ENCODE peak calls at places on chromosome 13, in four cellular contexts. V is left ventricle myocardium inferior; M is aorta; O is CD8-positive, alpha-beta T cell. T is an unnamed sample. For H3K9me3, the result is how much of the 10 kb centered on the place peaks cover.

GRCh38 chr13:49124693-49125304 is 95.3 kb upstream of the MLNR start:
- DNase-seq in V (no peak), M (no peak), O (no peak), T (no peak)

GRCh38 chr13:24747248-24748151 is 16.5 kb upstream of the RNF17 start:
- DNase-seq in V (no peak), M (no peak), O (no peak), T (no peak)

GRCh38 chr13:67353891-67354459 is 123.8 kb upstream of the PCDH9 start:
- DNase-seq in V (no peak), M (no peak), O (no peak), T (no peak)

GRCh38 chr13:41816057-41816456 is 144.9 kb downstream of the VWA8 start:
- DNase-seq in V (no peak), M (no peak), O (no peak), T (no peak)

GRCh38 chr13:91166714-91167511 is 180.6 kb upstream of the MIR17HG start:
- DNase-seq in V (no peak), M (no peak), O (no peak), T (no peak)

GRCh38 chr13:20492641-20493040 is 33.0 kb downstream of the CRYL1 start:
- DNase-seq in V (no peak), M (no peak), O (peak), T (no peak)

GRCh38 chr13:61531383-61532065 is 115.9 kb upstream of the PCDH20 start:
- DNase-seq in V (no peak), M (no peak), O (no peak), T (no peak)

GRCh38 chr13:52061587-52061986 is 37.1 kb downstream of the UTP14C start:
- DNase-seq in V (no peak), M (no peak), O (no peak), T (no peak)

GRCh38 chr13:40665061-40665753 is 1.2 kb downstream of the FOXO1 start:
- DNase-seq in V (peak), M (peak), O (peak), T (no peak)

GRCh38 chr13:27635256-27635655 is 13.6 kb downstream of the POLR1D start:
- DNase-seq in V (no peak), M (no peak), O (no peak), T (no peak)

GRCh38 chr13:101917833-101918755 is 465.6 kb downstream of the ITGBL1 start:
- DNase-seq in V (no peak), M (no peak), O (no peak), T (no peak)

GRCh38 chr13:106145070-106145469 is 390.4 kb downstream of the EFNB2 start:
- DNase-seq in V (no peak), M (no peak), O (no peak), T (no peak)

GRCh38 chr13:43780666-43781065 is 6.1 kb downstream of the ENOX1 start:
- DNase-seq in V (no peak), M (no peak), O (no peak), T (no peak)

GRCh38 chr13:57635541-57635940 is 4.0 kb downstream of the PCDH17 start:
- DNase-seq in V (no peak), M (no peak), O (no peak), T (no peak)

GRCh38 chr13:113584870-113585671 is 518 bp downstream of the TFDP1 start:
- DNase-seq in V (no peak), M (peak), O (no peak), T (no peak)

GRCh38 chr13:49938274-49938673 is 2.1 kb upstream of the SPRYD7 start:
- DNase-seq in V (no peak), M (no peak), O (no peak), T (no peak)

GRCh38 chr13:113848431-113849260 is 15.2 kb downstream of the GAS6 start:
- DNase-seq in V (no peak), M (no peak), O (no peak), T (no peak)

GRCh38 chr13:113398963-113399754 is 35.2 kb upstream of the GRTP1 start:
- DNase-seq in V (no peak), M (no peak), O (no peak), T (no peak)

GRCh38 chr13:71117920-71118319 is 749.1 kb downstream of the DACH1 start:
- DNase-seq in V (no peak), M (no peak), O (no peak), T (no peak)

GRCh38 chr13:35965226-35965927 is 165.8 kb downstream of the DCLK1 start:
- DNase-seq in V (no peak), M (no peak), O (no peak), T (no peak)

GRCh38 chr13:101346942-101347728 is 69.2 kb downstream of the NALCN start:
- DNase-seq in V (no peak), M (no peak), O (no peak), T (no peak)

GRCh38 chr13:19085876-19086275 is 95.7 kb downstream of the TUBA3C start:
- DNase-seq in V (no peak), M (no peak), O (no peak), T (no peak)
- H3K9me3 ChIP-seq in V (under half), M (under half), O (under half), T (under half)

GRCh38 chr13:112178769-112179168 is 111.8 kb downstream of the SOX1 start:
- DNase-seq in V (no peak), M (no peak), O (no peak), T (no peak)

GRCh38 chr13:112179995-112180394 is 113.0 kb downstream of the SOX1 start:
- DNase-seq in V (no peak), M (no peak), O (no peak), T (no peak)

GRCh38 chr13:112177459-112177858 is 110.5 kb downstream of the SOX1 start:
- DNase-seq in V (no peak), M (no peak), O (no peak), T (no peak)

GRCh38 chr13:112177889-112178288 is 110.9 kb downstream of the SOX1 start:
- DNase-seq in V (no peak), M (no peak), O (no peak), T (no peak)

DNA sequence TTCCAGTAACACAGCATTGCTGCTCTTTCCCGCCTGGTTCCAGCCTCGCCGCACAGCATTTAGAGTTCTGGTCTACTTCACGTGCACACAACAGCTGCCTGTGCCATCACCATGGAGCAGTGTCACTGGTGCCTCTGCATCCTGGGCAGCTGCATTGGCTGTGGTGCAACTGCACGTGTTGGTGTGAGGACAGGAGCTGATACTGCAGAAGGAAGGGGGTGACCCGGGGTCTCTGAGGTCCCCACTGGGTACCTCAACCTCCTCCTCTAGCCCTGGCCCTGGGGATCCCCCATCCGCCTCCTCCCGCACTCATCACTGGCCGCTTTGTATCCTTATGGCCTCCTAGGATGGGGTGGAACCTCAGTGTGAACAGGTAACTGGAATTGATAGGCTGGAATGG is 112.5 kb downstream of the SOX1 start:
- DNase-seq in V (no peak), M (no peak), O (no peak), T (no peak)
- H3K9me3 ChIP-seq in V (under half), M (under half), O (under half), T (under half)

GRCh38 chr13:18948664-18949488 is 232.7 kb downstream of the TUBA3C start:
- DNase-seq in V (no peak), M (peak), O (no peak), T (no peak)
- H3K9me3 ChIP-seq in V (under half), M (under half), O (under half), T (under half)

GRCh38 chr13:19085258-19085657 is 96.4 kb downstream of the TUBA3C start:
- DNase-seq in V (no peak), M (no peak), O (no peak), T (no peak)

GRCh38 chr13:19089315-19089714 is 92.3 kb downstream of the TUBA3C start:
- DNase-seq in V (no peak), M (no peak), O (no peak), T (no peak)

GRCh38 chr13:19088416-19088815 is 93.2 kb downstream of the TUBA3C start:
- DNase-seq in V (no peak), M (no peak), O (no peak), T (no peak)

DNA sequence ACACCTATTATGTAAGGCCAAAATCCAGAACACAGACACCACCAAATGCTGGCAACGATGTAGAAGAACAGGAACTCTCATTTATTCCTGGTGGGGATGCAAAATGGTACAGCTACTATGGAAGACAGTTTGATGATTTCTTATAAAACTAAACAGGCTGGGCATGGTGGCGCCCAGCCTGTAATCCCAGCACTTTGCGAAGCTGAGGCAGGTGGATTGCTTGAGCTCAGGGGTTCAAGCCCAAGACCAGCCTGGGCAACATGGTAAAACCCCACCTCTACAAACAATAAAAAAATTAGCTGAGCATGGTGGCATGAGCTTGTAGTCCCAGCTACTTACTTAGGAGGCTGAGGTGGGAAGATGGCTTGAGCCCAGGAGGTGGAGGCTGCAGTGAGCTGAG is 98.3 kb downstream of the TUBA3C start:
- DNase-seq in V (no peak), M (no peak), O (no peak), T (no peak)
- H3K9me3 ChIP-seq in V (under half), M (under half), O (under half), T (under half)

GRCh38 chr13:21594715-21595545 is 9.0 kb downstream of the MICU2 start:
- DNase-seq in V (no peak), M (no peak), O (no peak), T (no peak)

GRCh38 chr13:21584973-21585592 is 18.9 kb downstream of the MICU2 start:
- DNase-seq in V (no peak), M (no peak), O (no peak), T (no peak)

GRCh38 chr13:21595546-21595822 is 8.5 kb downstream of the MICU2 start:
- DNase-seq in V (no peak), M (no peak), O (no peak), T (no peak)

DNA sequence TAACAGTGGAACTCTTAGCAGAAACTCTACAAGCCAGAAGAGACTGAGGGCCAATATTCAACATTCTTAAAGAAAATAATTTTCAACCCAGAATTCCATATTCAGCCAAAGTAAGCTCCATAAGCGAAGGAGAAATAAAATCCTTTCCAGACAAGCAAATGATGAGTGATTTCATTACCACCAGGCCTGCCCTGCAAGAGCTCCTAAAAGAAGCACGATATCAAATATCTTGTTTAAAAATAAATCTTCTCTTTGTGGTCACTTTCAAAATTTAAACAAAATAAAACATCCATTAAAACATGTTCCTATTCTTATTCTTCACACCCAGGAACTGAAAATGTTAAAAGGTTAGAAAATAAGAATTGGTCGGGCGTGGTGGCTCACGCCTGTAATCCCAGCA is 13.7 kb downstream of the MICU2 start:
- DNase-seq in V (no peak), M (no peak), O (no peak), T (no peak)
- H3K9me3 ChIP-seq in V (under half), M (under half), O (under half), T (under half)